ENCODE peak calls at places on chromosome 15, in four cellular contexts. One of them, this sample, is unnamed.

GRCh38 chr15:78212008-78212407 is 22.4 kb downstream of the ACSBG1 start:
- DNase-seq in H4: no peak
- DNase-seq in nephron progenitor cell: no peak
- DNase-seq in stromal cell of bone marrow: no peak
- DNase-seq in this sample: no peak

GRCh38 chr15:69806287-69806915 is 291.3 kb downstream of the TLE3 start:
- DNase-seq in H4: no peak
- DNase-seq in nephron progenitor cell: no peak
- DNase-seq in stromal cell of bone marrow: no peak
- DNase-seq in this sample: no peak

GRCh38 chr15:65056868-65057548 is 10.8 kb downstream of the RASL12 start:
- DNase-seq in H4: no peak
- DNase-seq in nephron progenitor cell: peak; percentile 33
- DNase-seq in stromal cell of bone marrow: no peak
- DNase-seq in this sample: no peak

GRCh38 chr15:80494311-80494710 is 90.1 kb downstream of the ARNT2 start:
- DNase-seq in H4: peak; percentile 20
- DNase-seq in nephron progenitor cell: no peak
- DNase-seq in stromal cell of bone marrow: no peak
- DNase-seq in this sample: no peak

GRCh38 chr15:78681306-78682012 is 40.4 kb upstream of the CHRNB4 start:
- DNase-seq in H4: no peak
- DNase-seq in nephron progenitor cell: peak; percentile 32
- DNase-seq in stromal cell of bone marrow: no peak
- DNase-seq in this sample: no peak

GRCh38 chr15:38474155-38474757 is 20.3 kb downstream of the FAM98B start:
- DNase-seq in H4: peak; percentile 70
- DNase-seq in nephron progenitor cell: peak; percentile 12
- DNase-seq in stromal cell of bone marrow: peak; percentile 58
- DNase-seq in this sample: peak; percentile 10

GRCh38 chr15:75104804-75105557 is 81.6 kb downstream of the PPCDC start:
- DNase-seq in H4: peak; percentile 99
- DNase-seq in nephron progenitor cell: no peak
- DNase-seq in stromal cell of bone marrow: peak; percentile 98
- DNase-seq in this sample: no peak

GRCh38 chr15:90165659-90166489 is 35.3 kb upstream of the SEMA4B start:
- DNase-seq in H4: peak; percentile 98
- DNase-seq in nephron progenitor cell: peak; percentile 49
- DNase-seq in stromal cell of bone marrow: peak; percentile 99
- DNase-seq in this sample: no peak

GRCh38 chr15:40343512-40343911 is 2.8 kb upstream of the CCDC9B start:
- DNase-seq in H4: peak; percentile 69
- DNase-seq in nephron progenitor cell: no peak
- DNase-seq in stromal cell of bone marrow: peak; percentile 63
- DNase-seq in this sample: no peak

GRCh38 chr15:63490345-63491034 is 13.9 kb upstream of the USP3 start:
- DNase-seq in H4: no peak
- DNase-seq in nephron progenitor cell: no peak
- DNase-seq in stromal cell of bone marrow: no peak
- DNase-seq in this sample: no peak

GRCh38 chr15:53072077-53072476 is 281.9 kb upstream of the ONECUT1 start:
- DNase-seq in H4: peak; percentile 6
- DNase-seq in nephron progenitor cell: peak; percentile 91
- DNase-seq in stromal cell of bone marrow: no peak
- DNase-seq in this sample: no peak

GRCh38 chr15:66196565-66196964 is 57.0 kb downstream of the MEGF11 start:
- DNase-seq in H4: peak; percentile 54
- DNase-seq in nephron progenitor cell: no peak
- DNase-seq in stromal cell of bone marrow: no peak
- DNase-seq in this sample: no peak

GRCh38 chr15:90870354-90871096 is 2.1 kb downstream of the FURIN start:
- DNase-seq in H4: no peak
- DNase-seq in nephron progenitor cell: no peak
- DNase-seq in stromal cell of bone marrow: no peak
- DNase-seq in this sample: no peak

GRCh38 chr15:64856429-64857145 is 14.9 kb downstream of the PLEKHO2 start:
- DNase-seq in H4: peak; percentile 87
- DNase-seq in nephron progenitor cell: peak; percentile 33
- DNase-seq in stromal cell of bone marrow: no peak
- DNase-seq in this sample: no peak

GRCh38 chr15:78334845-78335244 is 5.3 kb upstream of the CRABP1 start:
- DNase-seq in H4: no peak
- DNase-seq in nephron progenitor cell: no peak
- DNase-seq in stromal cell of bone marrow: no peak
- DNase-seq in this sample: no peak

GRCh38 chr15:43799209-43799944 is 643 bp downstream of the SERINC4 start:
- DNase-seq in H4: no peak
- DNase-seq in nephron progenitor cell: no peak
- DNase-seq in stromal cell of bone marrow: no peak
- DNase-seq in this sample: no peak

GRCh38 chr15:99943466-99943865 is 210.2 kb upstream of the LYSMD4 start:
- DNase-seq in H4: no peak
- DNase-seq in nephron progenitor cell: no peak
- DNase-seq in stromal cell of bone marrow: no peak
- DNase-seq in this sample: no peak

GRCh38 chr15:62549345-62549970 is 384.4 kb upstream of the C2CD4B start:
- DNase-seq in H4: peak; percentile 49
- DNase-seq in nephron progenitor cell: peak; percentile 27
- DNase-seq in stromal cell of bone marrow: no peak
- DNase-seq in this sample: no peak

GRCh38 chr15:36757189-36757814 is 177.9 kb downstream of the CDIN1 start:
- DNase-seq in H4: peak; percentile 74
- DNase-seq in nephron progenitor cell: no peak
- DNase-seq in stromal cell of bone marrow: peak; percentile 2
- DNase-seq in this sample: no peak

GRCh38 chr15:100653608-100654007 is 51.2 kb downstream of the ASB7 start:
- DNase-seq in H4: no peak
- DNase-seq in nephron progenitor cell: no peak
- DNase-seq in stromal cell of bone marrow: no peak
- DNase-seq in this sample: no peak

GRCh38 chr15:25950014-25950413 is 86.9 kb upstream of the ATP10A start:
- DNase-seq in H4: no peak
- DNase-seq in nephron progenitor cell: no peak
- DNase-seq in stromal cell of bone marrow: no peak
- DNase-seq in this sample: no peak

GRCh38 chr15:85839637-85840036 is 44.9 kb upstream of the KLHL25 start:
- DNase-seq in H4: no peak
- DNase-seq in nephron progenitor cell: no peak
- DNase-seq in stromal cell of bone marrow: no peak
- DNase-seq in this sample: no peak

GRCh38 chr15:62740141-62741004 is 302.2 kb upstream of the TPM1 start:
- DNase-seq in H4: no peak
- DNase-seq in nephron progenitor cell: no peak
- DNase-seq in stromal cell of bone marrow: no peak
- DNase-seq in this sample: no peak

GRCh38 chr15:67547836-67548531 is 5.5 kb downstream of the MAP2K5 start:
- DNase-seq in H4: no peak
- DNase-seq in nephron progenitor cell: no peak
- DNase-seq in stromal cell of bone marrow: no peak
- DNase-seq in this sample: no peak